ENCODE peak calls at places on chromosomes 11 and 22, in nine cellular contexts. One of them, this sample, is unnamed.

GRCh38 chr11:75532200-75532972 is 6.6 kb upstream of the GDPD5 start:
- DNase-seq in ovary: peak; percentile 71
- DNase-seq in suprapubic skin: no peak
- DNase-seq in HepG2: peak; percentile 70
- DNase-seq in K562: peak; percentile 82
- DNase-seq in stomach: peak; percentile 78
- DNase-seq in transverse colon: peak; percentile 80
- DNase-seq in tibial nerve: peak; percentile 86
- DNase-seq in GM12878: peak; percentile 40
- DNase-seq in this sample: peak; percentile 80

GRCh38 chr22:48279465-48279765 is 1517.0 kb downstream of the TBC1D22A start:
- DNase-seq in suprapubic skin: no peak
- DNase-seq in tibial nerve: no peak
- DNase-seq in ovary: no peak
- DNase-seq in transverse colon: no peak
- DNase-seq in GM12878: no peak
- DNase-seq in K562: no peak
- DNase-seq in stomach: no peak
- DNase-seq in HepG2: no peak
- DNase-seq in this sample: no peak

GRCh38 chr11:72116019-72116755 is 3.7 kb upstream of the ANAPC15 start:
- DNase-seq in K562: no peak
- DNase-seq in ovary: no peak
- DNase-seq in GM12878: no peak
- DNase-seq in stomach: no peak
- DNase-seq in transverse colon: no peak
- DNase-seq in suprapubic skin: no peak
- DNase-seq in tibial nerve: no peak
- DNase-seq in HepG2: no peak
- DNase-seq in this sample: no peak

GRCh38 chr22:37282385-37282677 is at the start of gene CYTH4:
- DNase-seq in stomach: peak; percentile 70
- DNase-seq in HepG2: no peak
- DNase-seq in GM12878: no peak
- DNase-seq in transverse colon: peak; percentile 80
- DNase-seq in K562: peak; percentile 38
- DNase-seq in tibial nerve: no peak
- DNase-seq in ovary: no peak
- DNase-seq in suprapubic skin: no peak
- DNase-seq in this sample: peak; percentile 80

GRCh38 chr22:39514373-39514973 is 5.9 kb upstream of the ATF4 start:
- DNase-seq in GM12878: no peak
- DNase-seq in HepG2: no peak
- DNase-seq in K562: no peak
- DNase-seq in ovary: no peak
- DNase-seq in stomach: peak; percentile 71
- DNase-seq in tibial nerve: peak; percentile 93
- DNase-seq in transverse colon: peak; percentile 57
- DNase-seq in suprapubic skin: peak; percentile 86
- DNase-seq in this sample: no peak

GRCh38 chr22:37546436-37547248 is 13.6 kb upstream of the CDC42EP1 start:
- DNase-seq in stomach: peak; percentile 87
- DNase-seq in GM12878: no peak
- DNase-seq in K562: no peak
- DNase-seq in ovary: peak; percentile 75
- DNase-seq in HepG2: peak; percentile 67
- DNase-seq in tibial nerve: no peak
- DNase-seq in transverse colon: peak; percentile 32
- DNase-seq in suprapubic skin: no peak
- DNase-seq in this sample: peak; percentile 91

GRCh38 chr11:130415719-130416536 is 12.5 kb downstream of the ADAMTS8 start:
- DNase-seq in ovary: no peak
- DNase-seq in GM12878: no peak
- DNase-seq in tibial nerve: no peak
- DNase-seq in suprapubic skin: no peak
- DNase-seq in K562: no peak
- DNase-seq in HepG2: no peak
- DNase-seq in transverse colon: no peak
- DNase-seq in stomach: no peak
- DNase-seq in this sample: no peak

GRCh38 chr11:46590740-46591606 is 2.9 kb downstream of the AMBRA1 start:
- DNase-seq in tibial nerve: no peak
- DNase-seq in ovary: no peak
- DNase-seq in transverse colon: no peak
- DNase-seq in HepG2: no peak
- DNase-seq in stomach: no peak
- DNase-seq in K562: no peak
- DNase-seq in suprapubic skin: no peak
- DNase-seq in GM12878: no peak
- DNase-seq in this sample: no peak

GRCh38 chr11:70281114-70281729 is 10.7 kb downstream of the PPFIA1 start:
- DNase-seq in HepG2: no peak
- DNase-seq in K562: no peak
- DNase-seq in suprapubic skin: no peak
- DNase-seq in tibial nerve: peak; percentile 41
- DNase-seq in GM12878: no peak
- DNase-seq in ovary: no peak
- DNase-seq in stomach: no peak
- DNase-seq in transverse colon: no peak
- DNase-seq in this sample: peak; percentile 79

GRCh38 chr11:113401718-113402117 is 14.1 kb downstream of the ANKK1 start:
- DNase-seq in tibial nerve: no peak
- DNase-seq in GM12878: no peak
- DNase-seq in stomach: peak; percentile 72
- DNase-seq in transverse colon: peak; percentile 70
- DNase-seq in suprapubic skin: no peak
- DNase-seq in ovary: no peak
- DNase-seq in HepG2: no peak
- DNase-seq in K562: no peak
- DNase-seq in this sample: no peak

GRCh38 chr22:50702261-50702671 is 29.6 kb downstream of the SHANK3 start:
- DNase-seq in HepG2: no peak
- DNase-seq in ovary: peak; percentile 6
- DNase-seq in stomach: no peak
- DNase-seq in tibial nerve: no peak
- DNase-seq in GM12878: no peak
- DNase-seq in suprapubic skin: peak; percentile 60
- DNase-seq in transverse colon: no peak
- DNase-seq in K562: no peak
- DNase-seq in this sample: peak; percentile 29

GRCh38 chr11:6391548-6392134 is 1.4 kb downstream of the SMPD1 start:
- DNase-seq in K562: no peak
- DNase-seq in transverse colon: no peak
- DNase-seq in stomach: no peak
- DNase-seq in ovary: no peak
- DNase-seq in HepG2: no peak
- DNase-seq in suprapubic skin: no peak
- DNase-seq in GM12878: no peak
- DNase-seq in tibial nerve: no peak
- DNase-seq in this sample: no peak

GRCh38 chr11:9574806-9575530 is 1.5 kb downstream of the WEE1 start:
- DNase-seq in HepG2: peak; percentile 82
- DNase-seq in GM12878: no peak
- DNase-seq in K562: peak; percentile 73
- DNase-seq in suprapubic skin: no peak
- DNase-seq in ovary: peak; percentile 66
- DNase-seq in tibial nerve: peak; percentile 62
- DNase-seq in stomach: peak; percentile 44
- DNase-seq in transverse colon: peak; percentile 74
- DNase-seq in this sample: peak; percentile 90

GRCh38 chr11:117390743-117391142 is 63.1 kb downstream of the CEP164 start:
- DNase-seq in ovary: no peak
- DNase-seq in HepG2: no peak
- DNase-seq in transverse colon: no peak
- DNase-seq in tibial nerve: no peak
- DNase-seq in suprapubic skin: no peak
- DNase-seq in K562: no peak
- DNase-seq in stomach: no peak
- DNase-seq in GM12878: no peak
- DNase-seq in this sample: peak; percentile 25
- H3K36me3 ChIP-seq in ovary: no peaks in the 10 kb centered on the region
- H3K36me3 ChIP-seq in HepG2: peaks cover 54% of the 10 kb centered on the region
- H3K36me3 ChIP-seq in transverse colon: peaks cover 29% of the 10 kb centered on the region
- H3K36me3 ChIP-seq in tibial nerve: peaks cover 100% of the 10 kb centered on the region
- H3K36me3 ChIP-seq in suprapubic skin: peaks cover 80% of the 10 kb centered on the region
- H3K36me3 ChIP-seq in K562: peaks cover 9% of the 10 kb centered on the region
- H3K36me3 ChIP-seq in stomach: peaks cover 55% of the 10 kb centered on the region
- H3K36me3 ChIP-seq in GM12878: peaks cover 32% of the 10 kb centered on the region
- H3K36me3 ChIP-seq in this sample: peaks cover 20% of the 10 kb centered on the region

GRCh38 chr11:63974259-63975143 is at the start of gene COX8A:
- DNase-seq in HepG2: peak; percentile 99
- DNase-seq in K562: peak; percentile 98
- DNase-seq in transverse colon: peak; percentile 98
- DNase-seq in ovary: peak; percentile 97
- DNase-seq in GM12878: peak; percentile 99
- DNase-seq in suprapubic skin: peak; percentile 99
- DNase-seq in tibial nerve: peak; percentile 99
- DNase-seq in stomach: peak; percentile 98
- DNase-seq in this sample: peak; percentile 100
- TF ChIP-seq POLR2A in HepG2: peak; percentile 88
- TF ChIP-seq POLR2A in K562: peak; percentile 97
- TF ChIP-seq POLR2A in transverse colon: peak; percentile 83
- TF ChIP-seq POLR2A in ovary: peak; percentile 79
- TF ChIP-seq POLR2A in GM12878: peak; percentile 94
- TF ChIP-seq POLR2A in suprapubic skin: peak; percentile 66
- TF ChIP-seq POLR2A in tibial nerve: no peak
- TF ChIP-seq POLR2A in stomach: no peak
- TF ChIP-seq POLR2A in this sample: peak; percentile 49

GRCh38 chr22:18909556-18909955 is 3.4 kb downstream of the DGCR6 start:
- DNase-seq in suprapubic skin: no peak
- DNase-seq in stomach: no peak
- DNase-seq in K562: no peak
- DNase-seq in transverse colon: no peak
- DNase-seq in ovary: no peak
- DNase-seq in tibial nerve: no peak
- DNase-seq in HepG2: no peak
- DNase-seq in GM12878: no peak
- DNase-seq in this sample: peak; percentile 24

GRCh38 chr22:18906896-18907295 is 776 bp downstream of the DGCR6 start:
- DNase-seq in stomach: no peak
- DNase-seq in transverse colon: no peak
- DNase-seq in K562: no peak
- DNase-seq in HepG2: no peak
- DNase-seq in ovary: no peak
- DNase-seq in suprapubic skin: no peak
- DNase-seq in tibial nerve: no peak
- DNase-seq in GM12878: no peak
- DNase-seq in this sample: no peak

GRCh38 chr22:18905540-18906409 is at the start of gene DGCR6:
- DNase-seq in HepG2: no peak
- DNase-seq in suprapubic skin: no peak
- DNase-seq in transverse colon: no peak
- DNase-seq in ovary: no peak
- DNase-seq in K562: no peak
- DNase-seq in tibial nerve: no peak
- DNase-seq in stomach: no peak
- DNase-seq in GM12878: no peak
- DNase-seq in this sample: no peak
- TF ChIP-seq EP300 in HepG2: no peak
- TF ChIP-seq EP300 in suprapubic skin: no peak
- TF ChIP-seq EP300 in transverse colon: no peak
- TF ChIP-seq EP300 in ovary: no peak
- TF ChIP-seq EP300 in K562: no peak
- TF ChIP-seq EP300 in tibial nerve: no peak
- TF ChIP-seq EP300 in stomach: no peak
- TF ChIP-seq EP300 in GM12878: no peak
- TF ChIP-seq EP300 in this sample: no peak

GRCh38 chr11:61794579-61794978 is 1.9 kb downstream of the FEN1 start:
- DNase-seq in ovary: no peak
- DNase-seq in HepG2: no peak
- DNase-seq in tibial nerve: no peak
- DNase-seq in stomach: no peak
- DNase-seq in transverse colon: no peak
- DNase-seq in suprapubic skin: no peak
- DNase-seq in GM12878: no peak
- DNase-seq in K562: no peak
- DNase-seq in this sample: no peak
- H3K36me3 ChIP-seq in ovary: no peaks in the 10 kb centered on the region
- H3K36me3 ChIP-seq in HepG2: peaks cover 31% of the 10 kb centered on the region
- H3K36me3 ChIP-seq in tibial nerve: peaks cover 23% of the 10 kb centered on the region
- H3K36me3 ChIP-seq in stomach: peaks cover 12% of the 10 kb centered on the region
- H3K36me3 ChIP-seq in transverse colon: peaks cover 5% of the 10 kb centered on the region
- H3K36me3 ChIP-seq in suprapubic skin: peaks cover 19% of the 10 kb centered on the region
- H3K36me3 ChIP-seq in GM12878: peaks cover 13% of the 10 kb centered on the region
- H3K36me3 ChIP-seq in K562: peaks cover 70% of the 10 kb centered on the region
- H3K36me3 ChIP-seq in this sample: peaks cover 17% of the 10 kb centered on the region

GRCh38 chr11:118113031-118113430 is 26.3 kb upstream of the SMIM35 start:
- DNase-seq in tibial nerve: no peak
- DNase-seq in suprapubic skin: no peak
- DNase-seq in K562: no peak
- DNase-seq in GM12878: no peak
- DNase-seq in HepG2: no peak
- DNase-seq in stomach: no peak
- DNase-seq in transverse colon: no peak
- DNase-seq in ovary: no peak
- DNase-seq in this sample: no peak
- TF ChIP-seq POLR2A in tibial nerve: no peak
- TF ChIP-seq POLR2A in suprapubic skin: no peak
- TF ChIP-seq POLR2A in K562: no peak
- TF ChIP-seq POLR2A in GM12878: no peak
- TF ChIP-seq POLR2A in HepG2: no peak
- TF ChIP-seq POLR2A in stomach: no peak
- TF ChIP-seq POLR2A in transverse colon: no peak
- TF ChIP-seq POLR2A in ovary: no peak
- TF ChIP-seq POLR2A in this sample: no peak

GRCh38 chr11:1194231-1194976 is 28.5 kb upstream of the MUC5B start:
- DNase-seq in HepG2: no peak
- DNase-seq in suprapubic skin: peak; percentile 79
- DNase-seq in tibial nerve: no peak
- DNase-seq in GM12878: no peak
- DNase-seq in stomach: peak; percentile 25
- DNase-seq in K562: no peak
- DNase-seq in ovary: peak; percentile 16
- DNase-seq in transverse colon: peak; percentile 6
- DNase-seq in this sample: peak; percentile 57
- TF ChIP-seq EP300 in HepG2: no peak
- TF ChIP-seq EP300 in suprapubic skin: no peak
- TF ChIP-seq EP300 in tibial nerve: no peak
- TF ChIP-seq EP300 in GM12878: no peak
- TF ChIP-seq EP300 in stomach: no peak
- TF ChIP-seq EP300 in K562: no peak
- TF ChIP-seq EP300 in ovary: no peak
- TF ChIP-seq EP300 in transverse colon: no peak
- TF ChIP-seq EP300 in this sample: no peak

DNA sequence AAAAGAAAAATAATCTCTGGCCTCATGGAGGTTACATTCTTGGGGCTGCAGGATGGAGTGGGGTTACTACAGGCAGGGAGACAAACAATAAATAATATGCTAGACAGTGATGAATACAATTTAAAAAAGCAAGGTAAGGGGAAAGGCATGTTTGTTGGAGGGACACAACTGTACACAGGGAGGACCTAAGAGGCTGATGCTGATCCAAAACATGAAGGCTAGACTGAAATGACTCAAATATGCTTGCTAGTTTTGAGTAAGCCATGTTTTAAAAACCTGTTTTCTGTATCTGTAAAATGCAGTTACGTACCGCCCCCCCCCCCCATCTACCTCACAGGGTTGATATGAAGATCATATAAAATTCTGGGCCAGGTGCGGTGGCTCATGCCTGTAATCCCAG is 44.0 kb downstream of the EIF4ENIF1 start:
- DNase-seq in ovary: no peak
- DNase-seq in GM12878: no peak
- DNase-seq in suprapubic skin: no peak
- DNase-seq in stomach: no peak
- DNase-seq in transverse colon: no peak
- DNase-seq in tibial nerve: no peak
- DNase-seq in K562: no peak
- DNase-seq in HepG2: no peak
- DNase-seq in this sample: no peak
- H3K36me3 ChIP-seq in ovary: no peaks in the 10 kb centered on the region
- H3K36me3 ChIP-seq in GM12878: peaks cover 44% of the 10 kb centered on the region
- H3K36me3 ChIP-seq in suprapubic skin: peaks cover 85% of the 10 kb centered on the region
- H3K36me3 ChIP-seq in stomach: peaks cover 39% of the 10 kb centered on the region
- H3K36me3 ChIP-seq in transverse colon: peaks cover 37% of the 10 kb centered on the region
- H3K36me3 ChIP-seq in tibial nerve: peaks cover 97% of the 10 kb centered on the region
- H3K36me3 ChIP-seq in K562: peaks cover 55% of the 10 kb centered on the region
- H3K36me3 ChIP-seq in HepG2: peaks cover 65% of the 10 kb centered on the region
- H3K36me3 ChIP-seq in this sample: peaks cover 4% of the 10 kb centered on the region

This sample was measured in sigmoid colon.